ENCODE peak calls at places on chromosomes 6 and 20, in ten cellular contexts. One of them, this sample, is unnamed.

GRCh38 chr6:137870744-137871247 is 3.7 kb downstream of the TNFAIP3 start:
- DNase-seq in progenitor cell of endocrine pancreas: no peak
- DNase-seq in type B pancreatic cell: no peak
- DNase-seq in RWPE1: peak
- DNase-seq in astrocyte of the spinal cord: no peak
- DNase-seq in choroid plexus epithelial cell: no peak
- DNase-seq in AG04449: no peak
- DNase-seq in PC-3: no peak
- DNase-seq in fibroblast of pulmonary artery: peak
- DNase-seq in cardiac muscle cell: no peak
- DNase-seq in this sample: no peak

GRCh38 chr6:36423101-36423824 is 19.4 kb downstream of the PXT1 start:
- DNase-seq in fibroblast of pulmonary artery: peak
- DNase-seq in RWPE1: peak
- DNase-seq in PC-3: peak
- DNase-seq in AG04449: peak
- DNase-seq in type B pancreatic cell: peak
- DNase-seq in progenitor cell of endocrine pancreas: peak
- DNase-seq in astrocyte of the spinal cord: peak
- DNase-seq in choroid plexus epithelial cell: peak
- DNase-seq in cardiac muscle cell: peak
- DNase-seq in this sample: peak

GRCh38 chr6:142726616-142727015 is 218.4 kb downstream of the HIVEP2 start:
- DNase-seq in choroid plexus epithelial cell: no peak
- DNase-seq in PC-3: no peak
- DNase-seq in fibroblast of pulmonary artery: no peak
- DNase-seq in AG04449: no peak
- DNase-seq in astrocyte of the spinal cord: no peak
- DNase-seq in type B pancreatic cell: no peak
- DNase-seq in RWPE1: no peak
- DNase-seq in progenitor cell of endocrine pancreas: no peak
- DNase-seq in cardiac muscle cell: no peak
- DNase-seq in this sample: no peak

GRCh38 chr6:36927691-36928546 is 26.6 kb upstream of the PI16 start:
- DNase-seq in fibroblast of pulmonary artery: no peak
- DNase-seq in astrocyte of the spinal cord: no peak
- DNase-seq in choroid plexus epithelial cell: peak
- DNase-seq in progenitor cell of endocrine pancreas: no peak
- DNase-seq in AG04449: no peak
- DNase-seq in PC-3: no peak
- DNase-seq in type B pancreatic cell: no peak
- DNase-seq in RWPE1: no peak
- DNase-seq in cardiac muscle cell: no peak
- DNase-seq in this sample: no peak

GRCh38 chr6:11968241-11968806 is 43.8 kb upstream of the HIVEP1 start:
- DNase-seq in PC-3: no peak
- DNase-seq in AG04449: no peak
- DNase-seq in progenitor cell of endocrine pancreas: no peak
- DNase-seq in choroid plexus epithelial cell: no peak
- DNase-seq in astrocyte of the spinal cord: no peak
- DNase-seq in RWPE1: no peak
- DNase-seq in type B pancreatic cell: no peak
- DNase-seq in fibroblast of pulmonary artery: no peak
- DNase-seq in cardiac muscle cell: no peak
- DNase-seq in this sample: no peak

GRCh38 chr6:86936834-86937218 is 502 bp upstream of the HTR1E start:
- DNase-seq in fibroblast of pulmonary artery: no peak
- DNase-seq in choroid plexus epithelial cell: no peak
- DNase-seq in type B pancreatic cell: peak
- DNase-seq in cardiac muscle cell: no peak
- DNase-seq in astrocyte of the spinal cord: no peak
- DNase-seq in RWPE1: no peak
- DNase-seq in AG04449: no peak
- DNase-seq in PC-3: no peak
- DNase-seq in progenitor cell of endocrine pancreas: no peak
- DNase-seq in this sample: no peak

GRCh38 chr6:108658174-108658573 is 97.5 kb downstream of the FOXO3 start:
- DNase-seq in progenitor cell of endocrine pancreas: no peak
- DNase-seq in fibroblast of pulmonary artery: no peak
- DNase-seq in choroid plexus epithelial cell: no peak
- DNase-seq in RWPE1: no peak
- DNase-seq in type B pancreatic cell: no peak
- DNase-seq in AG04449: no peak
- DNase-seq in cardiac muscle cell: no peak
- DNase-seq in PC-3: peak
- DNase-seq in astrocyte of the spinal cord: no peak
- DNase-seq in this sample: no peak

GRCh38 chr6:19757036-19757435 is 80.1 kb upstream of the ID4 start:
- DNase-seq in type B pancreatic cell: no peak
- DNase-seq in cardiac muscle cell: peak
- DNase-seq in PC-3: peak
- DNase-seq in astrocyte of the spinal cord: peak
- DNase-seq in fibroblast of pulmonary artery: peak
- DNase-seq in RWPE1: no peak
- DNase-seq in AG04449: no peak
- DNase-seq in progenitor cell of endocrine pancreas: no peak
- DNase-seq in choroid plexus epithelial cell: peak
- DNase-seq in this sample: peak

GRCh38 chr20:17843246-17844132 is 125.1 kb downstream of the SNX5 start:
- DNase-seq in RWPE1: peak
- DNase-seq in progenitor cell of endocrine pancreas: no peak
- DNase-seq in fibroblast of pulmonary artery: peak
- DNase-seq in PC-3: peak
- DNase-seq in choroid plexus epithelial cell: peak
- DNase-seq in cardiac muscle cell: peak
- DNase-seq in AG04449: peak
- DNase-seq in type B pancreatic cell: no peak
- DNase-seq in astrocyte of the spinal cord: peak
- DNase-seq in this sample: peak

GRCh38 chr6:2477723-2478122 is 232.3 kb upstream of the GMDS start:
- DNase-seq in fibroblast of pulmonary artery: no peak
- DNase-seq in progenitor cell of endocrine pancreas: no peak
- DNase-seq in cardiac muscle cell: no peak
- DNase-seq in PC-3: no peak
- DNase-seq in type B pancreatic cell: no peak
- DNase-seq in choroid plexus epithelial cell: no peak
- DNase-seq in AG04449: no peak
- DNase-seq in RWPE1: no peak
- DNase-seq in astrocyte of the spinal cord: no peak
- DNase-seq in this sample: no peak

GRCh38 chr6:2480267-2480966 is 235.0 kb upstream of the GMDS start:
- DNase-seq in type B pancreatic cell: no peak
- DNase-seq in choroid plexus epithelial cell: peak
- DNase-seq in AG04449: no peak
- DNase-seq in fibroblast of pulmonary artery: peak
- DNase-seq in progenitor cell of endocrine pancreas: no peak
- DNase-seq in cardiac muscle cell: peak
- DNase-seq in PC-3: no peak
- DNase-seq in RWPE1: no peak
- DNase-seq in astrocyte of the spinal cord: no peak
- DNase-seq in this sample: no peak

GRCh38 chr6:2478200-2478599 is 232.8 kb upstream of the GMDS start:
- DNase-seq in progenitor cell of endocrine pancreas: no peak
- DNase-seq in RWPE1: no peak
- DNase-seq in type B pancreatic cell: no peak
- DNase-seq in cardiac muscle cell: peak
- DNase-seq in astrocyte of the spinal cord: peak
- DNase-seq in AG04449: peak
- DNase-seq in fibroblast of pulmonary artery: peak
- DNase-seq in PC-3: no peak
- DNase-seq in choroid plexus epithelial cell: peak
- DNase-seq in this sample: no peak

GRCh38 chr6:2482773-2483172 is 237.4 kb upstream of the GMDS start:
- DNase-seq in progenitor cell of endocrine pancreas: no peak
- DNase-seq in cardiac muscle cell: no peak
- DNase-seq in RWPE1: no peak
- DNase-seq in choroid plexus epithelial cell: no peak
- DNase-seq in astrocyte of the spinal cord: no peak
- DNase-seq in fibroblast of pulmonary artery: no peak
- DNase-seq in type B pancreatic cell: no peak
- DNase-seq in PC-3: no peak
- DNase-seq in AG04449: no peak
- DNase-seq in this sample: no peak

GRCh38 chr6:2481307-2481706 is 235.9 kb upstream of the GMDS start:
- DNase-seq in AG04449: no peak
- DNase-seq in type B pancreatic cell: no peak
- DNase-seq in astrocyte of the spinal cord: no peak
- DNase-seq in PC-3: no peak
- DNase-seq in fibroblast of pulmonary artery: no peak
- DNase-seq in cardiac muscle cell: no peak
- DNase-seq in choroid plexus epithelial cell: no peak
- DNase-seq in RWPE1: no peak
- DNase-seq in progenitor cell of endocrine pancreas: no peak
- DNase-seq in this sample: no peak
- TF ChIP-seq CTCF in AG04449: no peak
- TF ChIP-seq CTCF in type B pancreatic cell: no peak
- TF ChIP-seq CTCF in astrocyte of the spinal cord: no peak
- TF ChIP-seq CTCF in PC-3: no peak
- TF ChIP-seq CTCF in fibroblast of pulmonary artery: no peak
- TF ChIP-seq CTCF in cardiac muscle cell: no peak
- TF ChIP-seq CTCF in choroid plexus epithelial cell: no peak
- TF ChIP-seq CTCF in RWPE1: no peak
- TF ChIP-seq CTCF in progenitor cell of endocrine pancreas: no peak
- TF ChIP-seq CTCF in this sample: no peak

DNA sequence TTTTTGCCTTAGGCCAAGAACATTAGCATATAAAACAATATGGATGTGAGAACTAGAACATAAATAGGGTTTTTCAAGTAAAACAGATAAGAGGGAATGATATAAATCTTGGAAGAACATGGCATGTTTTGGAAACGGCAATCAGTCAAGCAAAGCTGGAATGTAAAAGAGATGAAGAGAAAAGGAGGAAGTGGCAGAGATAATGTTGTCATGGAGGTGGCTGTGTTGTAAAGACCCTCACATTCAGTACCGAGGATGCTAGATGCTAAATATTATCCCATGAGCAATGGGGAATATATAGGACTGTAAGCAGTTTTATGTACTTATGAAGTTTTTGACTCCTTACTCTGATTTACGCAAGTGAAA is 677 bp upstream of the RHAG start:
- DNase-seq in AG04449: no peak
- DNase-seq in fibroblast of pulmonary artery: no peak
- DNase-seq in choroid plexus epithelial cell: no peak
- DNase-seq in progenitor cell of endocrine pancreas: no peak
- DNase-seq in RWPE1: no peak
- DNase-seq in astrocyte of the spinal cord: no peak
- DNase-seq in type B pancreatic cell: no peak
- DNase-seq in cardiac muscle cell: no peak
- DNase-seq in PC-3: no peak
- DNase-seq in this sample: no peak
- TF ChIP-seq CTCF in AG04449: no peak
- TF ChIP-seq CTCF in fibroblast of pulmonary artery: no peak
- TF ChIP-seq CTCF in choroid plexus epithelial cell: no peak
- TF ChIP-seq CTCF in progenitor cell of endocrine pancreas: no peak
- TF ChIP-seq CTCF in RWPE1: no peak
- TF ChIP-seq CTCF in astrocyte of the spinal cord: no peak
- TF ChIP-seq CTCF in type B pancreatic cell: no peak
- TF ChIP-seq CTCF in cardiac muscle cell: no peak
- TF ChIP-seq CTCF in PC-3: no peak
- TF ChIP-seq CTCF in this sample: no peak

DNA sequence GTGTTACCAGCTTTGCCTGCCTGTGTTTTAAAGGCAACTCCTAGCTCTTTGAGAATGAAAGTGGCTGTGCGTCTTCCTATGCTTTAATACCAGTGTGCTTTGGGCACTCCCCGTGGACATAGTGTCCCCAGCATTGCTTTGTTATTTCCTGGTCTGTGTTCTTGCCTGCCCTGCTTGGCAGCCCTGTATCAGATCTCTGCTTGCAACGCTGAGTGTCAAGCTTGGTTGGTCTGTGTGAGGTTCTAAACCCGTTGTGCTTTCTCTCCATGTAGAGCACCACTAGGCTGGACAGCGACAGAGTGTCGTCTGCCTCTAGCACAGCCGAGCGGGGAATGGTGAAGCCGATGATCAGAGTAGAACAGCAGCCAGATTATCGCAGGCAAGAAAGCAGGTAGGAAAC is 80.2 kb downstream of the AFDN start:
- DNase-seq in choroid plexus epithelial cell: peak
- DNase-seq in astrocyte of the spinal cord: peak
- DNase-seq in AG04449: no peak
- DNase-seq in fibroblast of pulmonary artery: peak
- DNase-seq in type B pancreatic cell: no peak
- DNase-seq in progenitor cell of endocrine pancreas: no peak
- DNase-seq in RWPE1: peak
- DNase-seq in PC-3: no peak
- DNase-seq in cardiac muscle cell: peak
- DNase-seq in this sample: no peak
- TF ChIP-seq CTCF in choroid plexus epithelial cell: no peak
- TF ChIP-seq CTCF in astrocyte of the spinal cord: no peak
- TF ChIP-seq CTCF in AG04449: no peak
- TF ChIP-seq CTCF in fibroblast of pulmonary artery: no peak
- TF ChIP-seq CTCF in type B pancreatic cell: no peak
- TF ChIP-seq CTCF in progenitor cell of endocrine pancreas: no peak
- TF ChIP-seq CTCF in RWPE1: no peak
- TF ChIP-seq CTCF in PC-3: no peak
- TF ChIP-seq CTCF in cardiac muscle cell: no peak
- TF ChIP-seq CTCF in this sample: no peak

DNA sequence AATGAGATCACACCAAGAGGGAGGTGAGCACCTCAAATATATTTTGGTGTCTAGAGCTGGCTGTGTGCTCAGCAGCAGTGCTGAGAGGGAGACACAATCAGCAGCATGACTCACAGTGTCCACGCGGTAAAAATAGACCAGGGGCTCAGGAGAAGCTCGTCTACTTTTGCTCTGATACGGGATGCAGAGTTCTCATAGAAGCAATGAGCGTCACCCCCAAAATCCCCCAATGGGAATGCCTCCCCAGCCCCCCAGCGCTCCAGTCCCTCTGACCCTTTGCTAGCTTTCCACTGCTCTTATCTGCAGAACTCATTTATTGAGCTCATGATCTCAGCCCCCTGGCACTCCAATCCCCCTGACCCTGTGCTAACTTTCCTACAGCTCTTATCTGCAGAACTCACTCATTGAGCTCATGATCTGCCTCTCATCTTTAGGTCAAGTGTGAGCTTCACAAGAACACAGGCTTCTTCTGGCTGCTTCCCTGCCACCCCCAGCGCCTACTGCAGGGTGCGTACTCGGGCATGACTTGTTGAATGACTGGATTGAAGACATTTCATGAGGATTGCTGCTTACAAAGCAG is 34.0 kb downstream of the SYNDIG1 start:
- DNase-seq in choroid plexus epithelial cell: peak
- DNase-seq in astrocyte of the spinal cord: peak
- DNase-seq in fibroblast of pulmonary artery: peak
- DNase-seq in RWPE1: no peak
- DNase-seq in progenitor cell of endocrine pancreas: no peak
- DNase-seq in cardiac muscle cell: peak
- DNase-seq in PC-3: no peak
- DNase-seq in type B pancreatic cell: no peak
- DNase-seq in AG04449: no peak
- DNase-seq in this sample: no peak
- TF ChIP-seq CTCF in choroid plexus epithelial cell: peak
- TF ChIP-seq CTCF in astrocyte of the spinal cord: no peak
- TF ChIP-seq CTCF in fibroblast of pulmonary artery: no peak
- TF ChIP-seq CTCF in RWPE1: no peak
- TF ChIP-seq CTCF in progenitor cell of endocrine pancreas: no peak
- TF ChIP-seq CTCF in cardiac muscle cell: no peak
- TF ChIP-seq CTCF in PC-3: no peak
- TF ChIP-seq CTCF in type B pancreatic cell: no peak
- TF ChIP-seq CTCF in AG04449: no peak
- TF ChIP-seq CTCF in this sample: no peak

This sample was measured in AG09319.